ENCODE peak calls at places on chromosomes 6 and 20, in ten cellular contexts. T is stimulated activated CD8-positive, alpha-beta memory T cell treated with anti-CD3 and anti-CD28 coated beads, Interleukin-4, amount 100 ng/mL, for 4 hours; V is effector memory CD8-positive, alpha-beta T cell; F is naive thymus-derived CD4-positive, alpha-beta T cell; M is OCI-LY7; Y is A549; E is T-helper 2 cell treated with Interferon-gamma antibody and Interleukin-4, amounts not matched to agents 5 μg/mL and 100 μg/mL, for 36 hours; N is activated CD8-positive, alpha-beta memory T cell treated with anti-CD3 and anti-CD28 coated beads, Interleukin-2, amount 50 U/mL, for 4 hours; U is NCI-H510A treated with DMSO at 0.1 percent for 48 hours; P is GM06990. D is an unnamed sample.

GRCh38 chr6:44701637-44702101 is 314.2 kb downstream of the CDC5L start:
- DNase-seq in E (no peak), M (no peak), F (no peak), V (no peak), T (no peak), Y (no peak), P (no peak), N (no peak), U (no peak), D (no peak)

GRCh38 chr6:29791162-29791561 is 36.5 kb upstream of the HLA-G start:
- DNase-seq in P (no peak), V (no peak), F (no peak), U (no peak), N (no peak), M (no peak), T (no peak), Y (no peak), E (no peak), D (no peak)

GRCh38 chr6:116265081-116265829 is 11.4 kb upstream of the TSPYL4 start:
- DNase-seq in E (no peak), F (no peak), M (no peak), U (no peak), V (no peak), N (no peak), T (no peak), Y (no peak), P (no peak), D (no peak)

GRCh38 chr6:5042436-5042835 is 38.6 kb upstream of the RPP40 start:
- DNase-seq in T (no peak), Y (no peak), M (no peak), U (no peak), E (no peak), V (no peak), P (no peak), N (no peak), F (no peak), D (no peak)

GRCh38 chr6:148598690-148599089 is 148.1 kb upstream of the UST start:
- DNase-seq in E (no peak), M (no peak), T (no peak), F (no peak), U (no peak), V (no peak), P (no peak), Y (no peak), N (no peak), D (no peak)

GRCh38 chr20:29448806-29449470 is 1808.5 kb upstream of the DEFB115 start:
- DNase-seq in N (no peak), P (no peak), T (no peak), E (no peak), U (no peak), M (no peak), Y (no peak), F (no peak), V (peak), D (no peak)

GRCh38 chr20:34604980-34605788 is 46.7 kb downstream of the MAP1LC3A start:
- DNase-seq in F (no peak), N (no peak), U (no peak), M (no peak), Y (no peak), V (no peak), E (no peak), T (no peak), P (no peak), D (no peak)

GRCh38 chr6:10033223-10033829 is 381.5 kb downstream of the TFAP2A start:
- DNase-seq in P (no peak), M (no peak), F (no peak), V (no peak), U (no peak), E (no peak), N (no peak), Y (peak), T (no peak), D (no peak)

GRCh38 chr6:31884528-31885035 is 5.8 kb upstream of the SLC44A4 start:
- DNase-seq in E (no peak), P (no peak), V (no peak), M (no peak), U (no peak), T (no peak), F (no peak), Y (no peak), N (no peak), D (no peak)

D was measured in GM10248.